ENCODE peak calls at places on chromosomes 13 and 19, in six cellular contexts. U is body of pancreas; N is ascending aorta; S is GM12865; L is HCT116; T is CD8-positive, alpha-beta memory T cell. X is an unnamed sample.

GRCh38 chr13:91358384-91358776 is 10.9 kb downstream of the MIR17HG start:
- DNase-seq in N (no peak), U (no peak), T (no peak), S (peak; percentile 34), L (no peak), X (no peak)

GRCh38 chr13:102580552-102581169 is 16.1 kb upstream of the TPP2 start:
- DNase-seq in L (peak; percentile 68), S (peak; percentile 77), U (peak; percentile 18), N (no peak), T (peak; percentile 54), X (no peak)

GRCh38 chr19:325173-325936 is 19.2 kb downstream of the MIER2 start:
- DNase-seq in L (no peak), S (no peak), U (no peak), N (no peak), T (no peak), X (no peak)

GRCh38 chr19:16559896-16560295 is 12.3 kb downstream of the SLC35E1 start:
- DNase-seq in N (no peak), L (no peak), S (no peak), U (no peak), T (no peak), X (no peak)

GRCh38 chr13:91868351-91868750 is 469.9 kb downstream of the GPC5 start:
- DNase-seq in T (no peak), U (no peak), N (no peak), L (no peak), S (no peak), X (no peak)

GRCh38 chr13:41054212-41054877 is 7.0 kb upstream of the WBP4 start:
- DNase-seq in T (peak; percentile 59), S (peak; percentile 82), N (no peak), U (no peak), L (no peak), X (no peak)

GRCh38 chr19:54464044-54464623 is 556 bp upstream of the LENG9 start:
- DNase-seq in L (peak; percentile 97), S (peak; percentile 99), T (peak; percentile 81), N (peak; percentile 96), U (peak; percentile 97), X (peak; percentile 96)

GRCh38 chr13:89571676-89572075 is 1775.8 kb upstream of the MIR17HG start:
- DNase-seq in L (no peak), S (no peak), T (no peak), N (no peak), U (no peak), X (no peak)

GRCh38 chr19:33440682-33441081 is 67.2 kb downstream of the CEBPG start:
- DNase-seq in L (no peak), U (no peak), N (no peak), S (no peak), T (no peak), X (no peak)

GRCh38 chr19:58558066-58558622 is at the start of gene UBE2M:
- DNase-seq in L (no peak), U (peak; percentile 68), T (no peak), S (no peak), N (peak; percentile 85), X (no peak)

GRCh38 chr13:44017756-44018309 is 138.1 kb downstream of the LACC1 start:
- DNase-seq in T (no peak), U (no peak), N (no peak), S (no peak), L (no peak), X (no peak)

GRCh38 chr19:3403489-3404323 is 37.3 kb downstream of the NFIC start:
- DNase-seq in S (no peak), U (peak; percentile 97), N (peak; percentile 97), L (no peak), T (no peak), X (no peak)

GRCh38 chr19:13195678-13196077 is 45.5 kb downstream of the IER2 start:
- DNase-seq in T (peak; percentile 33), N (no peak), U (peak; percentile 87), S (peak; percentile 88), L (no peak), X (no peak)

GRCh38 chr13:99087954-99088491 is 110.2 kb upstream of the DOCK9 start:
- DNase-seq in N (no peak), U (peak; percentile 22), T (no peak), S (no peak), L (no peak), X (no peak)

GRCh38 chr19:6459356-6460098 is at the start of gene SLC25A23:
- DNase-seq in S (peak; percentile 90), N (peak; percentile 75), U (peak; percentile 77), L (peak; percentile 61), T (peak; percentile 57), X (no peak)

GRCh38 chr13:113768018-113768905 is 9.2 kb downstream of the TMEM255B start:
- DNase-seq in N (no peak), L (no peak), T (no peak), S (no peak), U (no peak), X (no peak)

GRCh38 chr19:572891-573825 is 762 bp downstream of the BSG start:
- DNase-seq in L (no peak), T (no peak), S (peak; percentile 50), U (peak; percentile 55), N (no peak), X (no peak)

GRCh38 chr13:59441596-59442280 is 722.0 kb downstream of the DIAPH3 start:
- DNase-seq in U (no peak), L (no peak), T (no peak), N (no peak), S (no peak), X (no peak)

GRCh38 chr19:38401148-38401547 is 1.7 kb upstream of the FAM98C start:
- DNase-seq in N (no peak), T (no peak), U (no peak), S (no peak), L (no peak), X (no peak)

GRCh38 chr19:16374436-16374835 is 49.8 kb downstream of the KLF2 start:
- DNase-seq in T (peak; percentile 51), U (no peak), N (no peak), S (no peak), L (no peak), X (no peak)

GRCh38 chr19:7595466-7596133 is at the start of gene CAMSAP3:
- DNase-seq in U (peak; percentile 61), S (peak; percentile 54), T (peak; percentile 37), N (no peak), L (no peak), X (no peak)

GRCh38 chr19:32691291-32691951 is at the start of gene NUDT19:
- DNase-seq in L (peak; percentile 75), U (peak; percentile 89), S (peak; percentile 95), N (peak; percentile 91), T (peak; percentile 67), X (no peak)

X was measured in SIG-M5.